ENCODE peak calls at places on chromosomes 5 and 9, in seven cellular contexts. One of them, this sample, is unnamed.

GRCh38 chr9:95091574-95091970 is 225.9 kb downstream of the FANCC start:
- DNase-seq in tibial nerve: no peak
- DNase-seq in NCI-H1417: no peak
- DNase-seq in NCI-H345: no peak
- DNase-seq in CD8-positive, alpha-beta T cell: no peak
- DNase-seq in KG1: no peak
- DNase-seq in NCI-H510A: no peak
- DNase-seq in this sample: no peak

GRCh38 chr5:65013141-65013540 is 244.4 kb downstream of the CWC27 start:
- DNase-seq in KG1: no peak
- DNase-seq in NCI-H1417: no peak
- DNase-seq in NCI-H510A: no peak
- DNase-seq in NCI-H345: no peak
- DNase-seq in tibial nerve: no peak
- DNase-seq in CD8-positive, alpha-beta T cell: no peak
- DNase-seq in this sample: no peak

GRCh38 chr9:18905883-18906649 is 126.9 kb downstream of the SAXO1 start:
- DNase-seq in NCI-H1417: no peak
- DNase-seq in KG1: no peak
- DNase-seq in tibial nerve: no peak
- DNase-seq in NCI-H345: no peak
- DNase-seq in NCI-H510A: no peak
- DNase-seq in CD8-positive, alpha-beta T cell: no peak
- DNase-seq in this sample: no peak

GRCh38 chr5:135127604-135128240 is 93.7 kb upstream of the PITX1 start:
- DNase-seq in NCI-H510A: no peak
- DNase-seq in CD8-positive, alpha-beta T cell: no peak
- DNase-seq in NCI-H1417: no peak
- DNase-seq in tibial nerve: no peak
- DNase-seq in NCI-H345: no peak
- DNase-seq in KG1: no peak
- DNase-seq in this sample: no peak

GRCh38 chr5:73694089-73694488 is 68.1 kb downstream of the ARHGEF28 start:
- DNase-seq in NCI-H1417: no peak
- DNase-seq in NCI-H345: no peak
- DNase-seq in tibial nerve: no peak
- DNase-seq in CD8-positive, alpha-beta T cell: no peak
- DNase-seq in NCI-H510A: no peak
- DNase-seq in KG1: no peak
- DNase-seq in this sample: no peak

GRCh38 chr5:124297826-124298225 is 448.6 kb downstream of the ZNF608 start:
- DNase-seq in NCI-H345: no peak
- DNase-seq in CD8-positive, alpha-beta T cell: no peak
- DNase-seq in NCI-H510A: no peak
- DNase-seq in KG1: no peak
- DNase-seq in tibial nerve: no peak
- DNase-seq in NCI-H1417: no peak
- DNase-seq in this sample: no peak

GRCh38 chr5:56951946-56952691 is at the start of gene MIER3:
- DNase-seq in KG1: peak; percentile 12
- DNase-seq in CD8-positive, alpha-beta T cell: peak; percentile 86
- DNase-seq in tibial nerve: peak; percentile 51
- DNase-seq in NCI-H510A: peak; percentile 41
- DNase-seq in NCI-H1417: peak; percentile 72
- DNase-seq in NCI-H345: peak; percentile 76
- DNase-seq in this sample: no peak

GRCh38 chr5:168219515-168220410 is 71.7 kb upstream of the WWC1 start:
- DNase-seq in NCI-H510A: no peak
- DNase-seq in tibial nerve: peak; percentile 89
- DNase-seq in NCI-H1417: peak; percentile 46
- DNase-seq in CD8-positive, alpha-beta T cell: no peak
- DNase-seq in NCI-H345: peak; percentile 67
- DNase-seq in KG1: peak; percentile 42
- DNase-seq in this sample: peak; percentile 29

GRCh38 chr5:127077346-127077745 is 4.0 kb upstream of the C5orf63 start:
- DNase-seq in NCI-H345: no peak
- DNase-seq in KG1: no peak
- DNase-seq in NCI-H510A: no peak
- DNase-seq in tibial nerve: no peak
- DNase-seq in CD8-positive, alpha-beta T cell: no peak
- DNase-seq in NCI-H1417: no peak
- DNase-seq in this sample: no peak

GRCh38 chr5:435961-436640 is 6.9 kb upstream of the EXOC3 start:
- DNase-seq in KG1: no peak
- DNase-seq in CD8-positive, alpha-beta T cell: no peak
- DNase-seq in NCI-H1417: no peak
- DNase-seq in NCI-H345: peak; percentile 29
- DNase-seq in tibial nerve: no peak
- DNase-seq in NCI-H510A: peak; percentile 53
- DNase-seq in this sample: peak; percentile 8

GRCh38 chr5:58716713-58717112 is 133.8 kb downstream of the RAB3C start:
- DNase-seq in NCI-H345: no peak
- DNase-seq in tibial nerve: no peak
- DNase-seq in NCI-H510A: no peak
- DNase-seq in KG1: no peak
- DNase-seq in CD8-positive, alpha-beta T cell: no peak
- DNase-seq in NCI-H1417: no peak
- DNase-seq in this sample: no peak

GRCh38 chr9:94921072-94921471 is 194.6 kb downstream of the AOPEP start:
- DNase-seq in NCI-H1417: no peak
- DNase-seq in tibial nerve: no peak
- DNase-seq in CD8-positive, alpha-beta T cell: no peak
- DNase-seq in NCI-H345: no peak
- DNase-seq in KG1: no peak
- DNase-seq in NCI-H510A: no peak
- DNase-seq in this sample: no peak

GRCh38 chr5:111641533-111642230 is 115.3 kb downstream of the NREP start:
- DNase-seq in NCI-H1417: no peak
- DNase-seq in KG1: no peak
- DNase-seq in tibial nerve: no peak
- DNase-seq in CD8-positive, alpha-beta T cell: no peak
- DNase-seq in NCI-H345: no peak
- DNase-seq in NCI-H510A: no peak
- DNase-seq in this sample: no peak

GRCh38 chr9:87238545-87238944 is 259.1 kb upstream of the DAPK1 start:
- DNase-seq in KG1: no peak
- DNase-seq in NCI-H345: no peak
- DNase-seq in NCI-H510A: no peak
- DNase-seq in CD8-positive, alpha-beta T cell: no peak
- DNase-seq in NCI-H1417: no peak
- DNase-seq in tibial nerve: no peak
- DNase-seq in this sample: no peak

GRCh38 chr5:58496488-58496887 is 5.3 kb downstream of the GAPT start:
- DNase-seq in tibial nerve: no peak
- DNase-seq in KG1: no peak
- DNase-seq in CD8-positive, alpha-beta T cell: no peak
- DNase-seq in NCI-H345: no peak
- DNase-seq in NCI-H510A: no peak
- DNase-seq in NCI-H1417: no peak
- DNase-seq in this sample: no peak

GRCh38 chr5:117475925-117476324 is 901.3 kb upstream of the SEMA6A start:
- DNase-seq in NCI-H1417: no peak
- DNase-seq in KG1: no peak
- DNase-seq in NCI-H345: no peak
- DNase-seq in tibial nerve: no peak
- DNase-seq in CD8-positive, alpha-beta T cell: no peak
- DNase-seq in NCI-H510A: no peak
- DNase-seq in this sample: no peak

GRCh38 chr9:129962889-129963703 is 79.9 kb downstream of the FNBP1 start:
- DNase-seq in tibial nerve: peak; percentile 64
- DNase-seq in NCI-H510A: no peak
- DNase-seq in CD8-positive, alpha-beta T cell: peak; percentile 78
- DNase-seq in NCI-H345: no peak
- DNase-seq in NCI-H1417: no peak
- DNase-seq in KG1: no peak
- DNase-seq in this sample: no peak

GRCh38 chr9:115118471-115119156 is 657 bp upstream of the TNC start:
- DNase-seq in NCI-H510A: no peak
- DNase-seq in NCI-H345: peak; percentile 61
- DNase-seq in NCI-H1417: peak; percentile 83
- DNase-seq in KG1: no peak
- DNase-seq in tibial nerve: peak; percentile 38
- DNase-seq in CD8-positive, alpha-beta T cell: no peak
- DNase-seq in this sample: peak; percentile 19

GRCh38 chr5:82405166-82405565 is 127.0 kb upstream of the RPS23 start:
- DNase-seq in NCI-H1417: no peak
- DNase-seq in NCI-H510A: no peak
- DNase-seq in tibial nerve: no peak
- DNase-seq in NCI-H345: no peak
- DNase-seq in CD8-positive, alpha-beta T cell: no peak
- DNase-seq in KG1: no peak
- DNase-seq in this sample: no peak

GRCh38 chr5:16975950-16976624 is 40.0 kb upstream of the MYO10 start:
- DNase-seq in CD8-positive, alpha-beta T cell: no peak
- DNase-seq in NCI-H510A: no peak
- DNase-seq in KG1: no peak
- DNase-seq in tibial nerve: no peak
- DNase-seq in NCI-H345: no peak
- DNase-seq in NCI-H1417: no peak
- DNase-seq in this sample: no peak